ENCODE peak calls at places on chromosomes 5 and 9, in seven cellular contexts. X, C, G, L, N, O and V are unnamed samples.

GRCh38 chr9:89843074-89843473 is 238.3 kb downstream of the GADD45G start:
- DNase-seq in O (no peak), N (no peak), L (no peak), C (no peak), G (no peak), X (no peak), V (no peak)

GRCh38 chr9:83197611-83198010 is 134.7 kb upstream of the RASEF start:
- DNase-seq in C (no peak), N (no peak), G (no peak), O (no peak), X (no peak), L (no peak), V (no peak)

GRCh38 chr9:137108608-137109249 is 5.8 kb downstream of the DPP7 start:
- DNase-seq in N (no peak), X (no peak), L (no peak), G (no peak), O (no peak), C (no peak), V (no peak)

GRCh38 chr5:92907914-92908606 is 673.0 kb downstream of the NR2F1-AS1 start:
- DNase-seq in C (no peak), X (no peak), N (no peak), G (no peak), L (no peak), O (no peak), V (no peak)

GRCh38 chr5:10518352-10518751 is 45.5 kb upstream of the ANKRD33B start:
- DNase-seq in N (no peak), O (no peak), G (no peak), C (no peak), L (no peak), X (no peak), V (no peak)

GRCh38 chr5:96235008-96235910 is 197.8 kb downstream of the PCSK1 start:
- DNase-seq in G (no peak), L (no peak), X (no peak), O (no peak), C (no peak), N (no peak), V (no peak)

GRCh38 chr5:2688586-2688985 is 62.9 kb downstream of the IRX2 start:
- DNase-seq in C (no peak), N (no peak), O (no peak), G (no peak), L (no peak), X (no peak), V (no peak)

GRCh38 chr5:91281409-91281808 is 101.7 kb downstream of the ARRDC3 start:
- DNase-seq in C (no peak), N (no peak), X (no peak), O (peak; percentile 93), L (no peak), G (no peak), V (peak; percentile 89)

GRCh38 chr5:33631786-33632185 is 191.0 kb downstream of the TARS1 start:
- DNase-seq in G (no peak), N (no peak), O (peak; percentile 82), L (no peak), C (no peak), X (no peak), V (no peak)

GRCh38 chr5:23507278-23507685 is at the start of gene PRDM9:
- DNase-seq in O (peak; percentile 7), C (peak; percentile 62), G (no peak), X (no peak), N (no peak), L (peak; percentile 43), V (peak; percentile 17)

GRCh38 chr9:84170521-84171141 is 169.9 kb downstream of the SLC28A3 start:
- DNase-seq in N (peak; percentile 66), L (no peak), X (peak; percentile 13), O (peak; percentile 81), G (peak; percentile 64), C (peak; percentile 68), V (peak; percentile 84)

GRCh38 chr5:157217289-157218024 is 36.8 kb downstream of the ITK start:
- DNase-seq in C (no peak), G (no peak), X (no peak), N (no peak), L (no peak), O (no peak), V (no peak)

GRCh38 chr5:126365446-126366198 is 57.6 kb upstream of the GRAMD2B start:
- DNase-seq in L (no peak), O (no peak), X (no peak), N (no peak), G (no peak), C (no peak), V (peak; percentile 87)

GRCh38 chr9:278651-279050 is 64.0 kb downstream of the DOCK8 start:
- DNase-seq in O (no peak), G (peak; percentile 27), C (no peak), L (no peak), N (no peak), X (no peak), V (no peak)

GRCh38 chr5:175579742-175580432 is 78.0 kb upstream of the HRH2 start:
- DNase-seq in L (no peak), G (no peak), O (no peak), X (no peak), N (no peak), C (no peak), V (no peak)

GRCh38 chr5:143177263-143177994 is 226.1 kb downstream of the NR3C1 start:
- DNase-seq in N (no peak), C (no peak), L (no peak), X (no peak), G (peak; percentile 65), O (peak; percentile 99), V (peak; percentile 100)

GRCh38 chr9:34513567-34514214 is 9.1 kb downstream of the ENHO start:
- DNase-seq in G (peak; percentile 38), N (no peak), L (no peak), C (peak; percentile 88), O (no peak), X (peak; percentile 76), V (no peak)

GRCh38 chr5:85049020-85049419 is 664.3 kb upstream of the EDIL3 start:
- DNase-seq in O (peak; percentile 2), C (peak; percentile 65), L (no peak), X (peak; percentile 55), G (no peak), N (no peak), V (peak; percentile 38)

GRCh38 chr5:149161026-149161687 is 19.9 kb downstream of the ABLIM3 start:
- DNase-seq in G (no peak), N (no peak), X (no peak), O (no peak), C (no peak), L (no peak), V (no peak)

GRCh38 chr9:130244548-130245165 is 20.9 kb upstream of the HMCN2 start:
- DNase-seq in C (peak; percentile 35), L (no peak), N (no peak), G (no peak), X (no peak), O (no peak), V (no peak)

GRCh38 chr9:30630459-30630858 is 1754.0 kb upstream of the ACO1 start:
- DNase-seq in G (no peak), L (no peak), N (no peak), C (no peak), O (no peak), X (no peak), V (no peak)

GRCh38 chr9:31355965-31356364 is 1028.5 kb upstream of the ACO1 start:
- DNase-seq in C (no peak), O (no peak), X (no peak), N (no peak), G (no peak), L (no peak), V (peak; percentile 38)

GRCh38 chr5:45642370-45642769 is 53.8 kb downstream of the HCN1 start:
- DNase-seq in C (no peak), L (no peak), N (no peak), O (no peak), X (no peak), G (no peak), V (no peak)

GRCh38 chr5:45643051-45643450 is 53.1 kb downstream of the HCN1 start:
- DNase-seq in L (no peak), O (no peak), N (no peak), G (no peak), C (no peak), X (no peak), V (no peak)

GRCh38 chr5:45639038-45639437 is 57.1 kb downstream of the HCN1 start:
- DNase-seq in L (no peak), G (no peak), X (no peak), O (no peak), N (no peak), C (no peak), V (no peak)
- TF ChIP-seq CTCF in L (no peak), G (no peak), X (peak; percentile 48), O (no peak), N (no peak), C (peak; percentile 68), V (no peak)

DNA sequence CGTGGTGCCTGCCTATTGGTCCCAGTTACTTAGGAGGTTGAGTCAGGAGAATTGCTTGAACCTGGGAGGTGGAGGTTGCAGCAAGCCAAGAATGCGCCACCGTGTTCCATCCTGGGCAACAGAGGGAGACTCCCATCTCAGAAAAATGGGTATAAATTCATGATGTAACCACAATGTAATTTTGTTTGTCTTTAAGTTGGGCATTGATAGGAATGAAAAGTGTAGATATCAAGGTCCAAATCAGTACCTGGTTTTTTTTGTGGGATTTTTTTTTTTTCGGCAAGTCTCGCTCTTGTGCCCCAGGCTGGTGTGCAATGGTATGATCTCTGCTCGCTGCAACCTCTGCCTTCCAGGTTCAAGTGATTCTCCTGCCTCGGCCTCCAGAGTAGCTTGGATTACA is 7.4 kb downstream of the NPM1 start:
- DNase-seq in C (peak; percentile 35), L (no peak), G (no peak), N (no peak), X (no peak), O (no peak), V (no peak)
- H3K36me3 ChIP-seq in C (peaks cover 100% of the 10 kb centered on the region), L (no peaks in the 10 kb centered on the region), G (peaks cover 96% of the 10 kb centered on the region), N (peaks cover 90% of the 10 kb centered on the region), X (peaks cover 46% of the 10 kb centered on the region), O (peaks cover 3% of the 10 kb centered on the region), V (peaks cover 27% of the 10 kb centered on the region)

DNA sequence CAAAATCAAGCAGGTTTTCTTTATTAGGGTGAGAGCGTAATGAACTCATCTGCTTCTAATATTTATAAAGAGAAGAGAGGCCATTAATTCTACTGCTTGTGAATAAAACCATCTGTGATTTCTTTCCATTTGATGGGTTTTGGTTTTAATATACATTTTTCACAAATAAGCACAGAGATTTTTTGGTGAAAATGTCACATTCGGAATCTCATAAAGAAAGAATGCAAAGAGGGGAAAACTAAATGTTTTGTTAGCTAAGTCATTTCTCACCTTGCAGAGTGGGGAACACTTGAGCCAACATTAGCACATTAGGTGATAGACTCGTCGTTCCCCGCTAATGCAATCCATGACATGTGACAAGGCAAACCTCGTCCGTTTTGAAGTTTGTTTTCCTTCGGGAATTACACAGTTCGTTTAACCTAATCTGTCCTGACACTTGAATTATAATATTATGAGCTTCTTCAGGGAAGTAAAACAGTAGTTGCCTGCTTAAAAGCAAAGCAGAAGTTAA is 95.9 kb upstream of the LMX1B start:
- DNase-seq in G (no peak), C (no peak), X (no peak), O (no peak), L (no peak), N (no peak), V (no peak)
- H3K4me3 ChIP-seq in G (peak overlapping the region; percentile 39), C (peak overlapping the region; percentile 56), X (no peak overlapping the region), O (no peak overlapping the region), L (peak overlapping the region; percentile 41), N (peak overlapping the region; percentile 25), V (no peak overlapping the region)

DNA sequence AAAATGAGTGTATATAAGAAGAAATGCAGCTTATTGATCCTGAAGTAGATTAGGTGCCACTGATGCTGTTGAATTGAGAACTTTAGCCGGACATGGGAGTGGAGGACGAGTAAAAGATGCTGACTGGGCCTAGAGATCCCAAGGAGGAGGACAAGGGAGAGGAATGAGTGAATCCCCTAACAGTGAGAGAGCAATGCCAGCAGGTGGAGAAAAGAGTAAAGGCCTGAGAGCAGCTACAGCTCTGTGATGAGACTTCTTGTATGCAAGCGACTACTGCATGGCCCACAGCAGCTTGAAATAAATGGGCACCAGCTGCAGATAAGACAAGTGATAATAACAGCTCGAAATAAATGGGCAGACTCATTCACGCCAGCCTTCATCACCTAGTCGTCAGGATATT is 44.5 kb upstream of the JMY start:
- DNase-seq in O (no peak), G (no peak), X (peak; percentile 17), L (no peak), C (peak; percentile 52), N (no peak), V (no peak)
- TF ChIP-seq CTCF in O (no peak), G (no peak), X (peak; percentile 22), L (no peak), C (peak; percentile 68), N (no peak), V (no peak)